ENCODE peak calls at places on chromosomes 6 and 20, in nine cellular contexts. D is A673, X is HCT116, E is astrocyte, C is GM23338, T is PC-9, H is HepG2, I is endothelial cell of umbilical vein, F is GM23248. S is an unnamed sample. For H3K27me3, the result is how much of the 10 kb centered on the place peaks cover.

GRCh38 chr6:111711476-111711875 is 105.8 kb upstream of the TRAF3IP2 start:
- DNase-seq in D (no peak), X (no peak), E (no peak), C (peak), T (no peak), H (no peak), I (peak), F (peak), S (no peak)

GRCh38 chr6:37038297-37039198 is 33.1 kb downstream of the FGD2 start:
- DNase-seq in D (no peak), X (no peak), E (peak), C (no peak), T (no peak), H (no peak), I (no peak), F (peak), S (peak)

GRCh38 chr6:12414096-12414675 is 124.0 kb downstream of the EDN1 start:
- DNase-seq in D (no peak), X (no peak), E (no peak), C (no peak), T (no peak), H (no peak), I (no peak), F (peak), S (no peak)

GRCh38 chr20:47228654-47229053 is 127.8 kb downstream of the ZMYND8 start:
- DNase-seq in D (no peak), X (no peak), E (no peak), C (no peak), T (no peak), H (no peak), I (no peak), F (no peak), S (no peak)

GRCh38 chr6:146870765-146871164 is 272.0 kb downstream of the ADGB start:
- DNase-seq in D (no peak), X (no peak), E (no peak), C (no peak), T (no peak), H (no peak), I (no peak), F (no peak), S (no peak)

GRCh38 chr20:1002682-1003561 is 811 bp upstream of the RSPO4 start:
- DNase-seq in D (no peak), X (no peak), E (no peak), C (no peak), T (no peak), H (no peak), I (no peak), F (peak), S (no peak)

GRCh38 chr6:135159531-135159930 is 21.6 kb upstream of the MYB start:
- DNase-seq in D (no peak), X (no peak), E (no peak), C (no peak), T (no peak), H (no peak), I (no peak), F (peak), S (no peak)

GRCh38 chr6:46134216-46134615 is 4.4 kb downstream of the ENPP4 start:
- DNase-seq in D (no peak), X (no peak), E (no peak), C (no peak), T (no peak), H (no peak), I (no peak), F (no peak), S (no peak)

GRCh38 chr20:50053790-50054547 is 59.0 kb downstream of the UBE2V1 start:
- DNase-seq in D (no peak), X (no peak), E (no peak), C (no peak), T (no peak), H (no peak), I (no peak), F (no peak), S (no peak)

GRCh38 chr6:106805017-106805335 is 169.6 kb downstream of the CD24 start:
- DNase-seq in D (no peak), X (no peak), E (no peak), C (no peak), T (no peak), H (no peak), I (no peak), F (no peak), S (no peak)

GRCh38 chr6:106805771-106806170 is 168.8 kb downstream of the CD24 start:
- DNase-seq in D (no peak), X (no peak), E (no peak), C (no peak), T (no peak), H (no peak), I (no peak), F (no peak), S (no peak)

GRCh38 chr6:106808758-106809157 is 165.8 kb downstream of the CD24 start:
- DNase-seq in D (no peak), X (no peak), E (no peak), C (no peak), T (no peak), H (no peak), I (no peak), F (no peak), S (no peak)

GRCh38 chr6:106811088-106811686 is 163.3 kb downstream of the CD24 start:
- DNase-seq in D (no peak), X (no peak), E (no peak), C (no peak), T (no peak), H (no peak), I (no peak), F (no peak), S (no peak)

GRCh38 chr6:106807946-106808611 is 166.4 kb downstream of the CD24 start:
- DNase-seq in D (no peak), X (no peak), E (no peak), C (peak), T (no peak), H (peak), I (no peak), F (peak), S (no peak)
- H3K27me3 ChIP-seq in D (under half), X (under half), E (under half), C (under half), T (under half), H (under half), I (under half), F (under half), S (under half)

DNA sequence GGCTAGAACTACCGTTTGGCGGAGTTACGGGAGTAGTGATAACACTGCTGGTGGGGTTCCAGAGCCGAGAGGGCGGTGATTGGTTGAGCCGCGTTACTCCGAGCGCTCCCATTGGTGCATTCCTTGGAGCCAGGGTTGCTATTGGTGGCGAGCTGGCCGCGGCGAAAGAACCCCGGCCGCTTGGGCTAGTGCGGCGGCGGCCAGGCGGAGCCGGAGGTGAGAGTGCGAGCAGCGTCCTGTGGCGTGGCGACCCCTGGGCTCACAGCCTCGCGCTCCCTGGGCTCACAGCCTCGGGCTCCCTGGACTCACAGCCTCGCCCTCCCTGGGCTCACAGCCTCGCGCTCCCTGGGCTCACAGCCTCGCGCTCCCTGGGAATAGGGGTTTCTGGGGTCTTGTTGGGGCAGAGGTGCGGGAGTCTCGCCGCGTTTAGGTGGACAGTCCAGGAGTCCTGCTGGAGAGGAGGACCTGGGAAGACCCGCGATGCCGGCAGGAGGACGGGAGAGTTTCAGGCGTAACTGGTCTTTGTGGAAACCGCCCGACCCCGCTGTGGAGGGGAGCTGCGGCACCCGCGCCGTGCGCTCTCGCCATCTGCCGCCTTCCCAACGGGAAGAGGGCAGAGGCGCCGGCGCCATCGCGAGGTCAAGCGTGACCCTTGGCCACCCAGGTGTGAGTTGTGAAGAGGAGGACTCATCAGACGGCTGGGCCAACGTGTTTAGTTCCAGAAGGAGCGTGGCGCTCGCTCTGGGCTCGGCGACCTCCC is 12.2 kb downstream of the PRDM13 start:
- DNase-seq in D (no peak), X (no peak), E (no peak), C (peak), T (no peak), H (no peak), I (no peak), F (no peak), S (no peak)
- TF ChIP-seq EZH2 in D (no peak), X (no peak), E (peak), C (peak), T (no peak), H (no peak), I (peak), F (peak), S (peak)

GRCh38 chr6:27759930-27760329 is 152.3 kb downstream of the OR2B2 start:
- DNase-seq in D (no peak), X (no peak), E (no peak), C (no peak), T (no peak), H (no peak), I (no peak), F (no peak), S (no peak)
- H3K27me3 ChIP-seq in D (under half), X (under half), E (under half), C (half or more), T (under half), H (under half), I (under half), F (under half), S (under half)

GRCh38 chr6:50847890-50848594 is 29.4 kb downstream of the TFAP2B start:
- DNase-seq in D (no peak), X (no peak), E (no peak), C (no peak), T (no peak), H (no peak), I (no peak), F (no peak), S (no peak)
- TF ChIP-seq EZH2 in D (no peak), X (no peak), E (no peak), C (peak), T (no peak), H (no peak), I (no peak), F (no peak), S (peak)

GRCh38 chr20:61304750-61305149 is 52.7 kb downstream of the CDH4 start:
- DNase-seq in D (no peak), X (no peak), E (no peak), C (no peak), T (no peak), H (no peak), I (no peak), F (no peak), S (no peak)
- H3K27me3 ChIP-seq in D (under half), X (under half), E (under half), C (under half), T (half or more), H (under half), I (under half), F (under half), S (under half)

GRCh38 chr6:133891814-133892443 is 3.0 kb downstream of the TCF21 start:
- DNase-seq in D (no peak), X (no peak), E (no peak), C (no peak), T (peak), H (no peak), I (peak), F (peak), S (no peak)

GRCh38 chr6:133890941-133891813 is 2.3 kb downstream of the TCF21 start:
- DNase-seq in D (no peak), X (no peak), E (no peak), C (peak), T (no peak), H (no peak), I (peak), F (peak), S (peak)

GRCh38 chr6:133894369-133894768 is 5.5 kb downstream of the TCF21 start:
- DNase-seq in D (no peak), X (no peak), E (no peak), C (no peak), T (peak), H (no peak), I (no peak), F (no peak), S (no peak)

GRCh38 chr6:133893324-133893692 is 4.4 kb downstream of the TCF21 start:
- DNase-seq in D (no peak), X (no peak), E (no peak), C (no peak), T (no peak), H (no peak), I (no peak), F (no peak), S (no peak)

GRCh38 chr6:133892444-133893323 is 3.8 kb downstream of the TCF21 start:
- DNase-seq in D (no peak), X (no peak), E (no peak), C (peak), T (no peak), H (no peak), I (no peak), F (no peak), S (peak)
- TF ChIP-seq EZH2 in D (peak), X (no peak), E (peak), C (peak), T (no peak), H (no peak), I (peak), F (peak), S (peak)

DNA sequence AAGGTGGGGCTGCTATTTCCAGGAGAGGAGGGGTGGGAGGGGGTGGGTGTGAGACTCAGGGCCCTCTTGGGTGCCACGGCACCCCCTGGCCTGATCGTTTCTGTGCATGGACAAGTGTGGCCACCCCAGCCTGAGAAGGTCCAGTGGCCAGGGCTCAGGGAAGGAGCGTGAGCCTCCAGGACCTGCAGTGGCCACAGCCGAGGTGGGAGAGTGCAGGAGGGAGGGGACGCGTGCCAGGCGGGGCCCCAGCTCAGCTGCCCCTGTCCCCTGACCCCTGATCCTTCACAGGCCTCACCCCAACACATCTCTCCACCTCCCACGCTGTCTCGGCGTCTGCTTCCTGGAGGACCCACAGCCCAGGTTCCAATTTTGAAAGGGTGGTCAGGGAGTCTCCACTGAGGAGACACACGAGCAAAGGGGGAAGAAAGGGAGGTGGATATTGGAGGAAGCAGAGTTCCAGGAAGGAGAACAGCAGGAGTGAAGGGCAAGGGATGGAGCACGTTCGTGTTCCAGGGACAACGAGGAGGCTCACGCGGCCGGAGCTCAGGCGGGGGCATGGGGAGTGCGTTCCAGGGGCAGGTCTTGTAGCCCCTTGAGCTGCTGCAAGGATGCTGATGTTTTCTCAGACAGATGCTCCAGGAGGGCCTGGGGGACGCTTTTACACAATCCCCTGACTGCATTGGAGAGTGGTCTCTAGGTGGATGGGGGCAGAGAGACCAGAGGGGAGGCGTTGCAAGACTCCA is 4.2 kb upstream of the HRH3 start:
- DNase-seq in D (no peak), X (no peak), E (no peak), C (no peak), T (no peak), H (no peak), I (no peak), F (no peak), S (no peak)
- H3K27me3 ChIP-seq in D (half or more), X (under half), E (under half), C (under half), T (half or more), H (half or more), I (under half), F (under half), S (under half)

GRCh38 chr6:153086225-153086990 is 44.7 kb downstream of the RGS17 start:
- DNase-seq in D (no peak), X (no peak), E (peak), C (no peak), T (no peak), H (no peak), I (no peak), F (no peak), S (no peak)
- TF ChIP-seq EZH2 in D (no peak), X (no peak), E (no peak), C (no peak), T (no peak), H (no peak), I (no peak), F (no peak), S (no peak)

S was measured in hepatocyte.